ENCODE peak calls at places on chromosomes 2 and 18, in eight cellular contexts. C, J, H, M, L, A, P and N are unnamed samples.

GRCh38 chr18:49055787-49056186 is 105.0 kb upstream of the SMAD7 start:
- DNase-seq in C (peak), J (no peak), H (peak), M (no peak), L (peak), A (peak), P (no peak), N (peak)

GRCh38 chr2:45734952-45735351 is 83.5 kb downstream of the PRKCE start:
- DNase-seq in C (no peak), J (no peak), H (no peak), M (no peak), L (no peak), A (no peak), P (no peak), N (no peak)

GRCh38 chr2:43230481-43230880 is 4.1 kb upstream of the ZFP36L2 start:
- DNase-seq in C (no peak), J (no peak), H (no peak), M (no peak), L (no peak), A (no peak), P (no peak), N (no peak)

GRCh38 chr2:218777276-218777990 is 4.5 kb upstream of the CYP27A1 start:
- DNase-seq in C (no peak), J (no peak), H (no peak), M (no peak), L (no peak), A (no peak), P (no peak), N (no peak)

GRCh38 chr2:80117401-80117800 is 187.2 kb downstream of the LRRTM1 start:
- DNase-seq in C (no peak), J (no peak), H (no peak), M (no peak), L (no peak), A (no peak), P (no peak), N (no peak)

GRCh38 chr18:11514267-11514666 is 95.1 kb upstream of the SLC35G4 start:
- DNase-seq in C (no peak), J (no peak), H (no peak), M (no peak), L (no peak), A (no peak), P (no peak), N (no peak)

GRCh38 chr2:159030674-159031380 is 62.4 kb downstream of the TANC1 start:
- DNase-seq in C (peak), J (peak), H (peak), M (peak), L (peak), A (peak), P (no peak), N (no peak)

GRCh38 chr18:10851824-10852225 is 297.5 kb downstream of the PIEZO2 start:
- DNase-seq in C (no peak), J (peak), H (no peak), M (no peak), L (no peak), A (no peak), P (no peak), N (no peak)

GRCh38 chr2:41963661-41964525 is 83.9 kb upstream of the PKDCC start:
- DNase-seq in C (peak), J (peak), H (peak), M (peak), L (no peak), A (no peak), P (no peak), N (no peak)

DNA sequence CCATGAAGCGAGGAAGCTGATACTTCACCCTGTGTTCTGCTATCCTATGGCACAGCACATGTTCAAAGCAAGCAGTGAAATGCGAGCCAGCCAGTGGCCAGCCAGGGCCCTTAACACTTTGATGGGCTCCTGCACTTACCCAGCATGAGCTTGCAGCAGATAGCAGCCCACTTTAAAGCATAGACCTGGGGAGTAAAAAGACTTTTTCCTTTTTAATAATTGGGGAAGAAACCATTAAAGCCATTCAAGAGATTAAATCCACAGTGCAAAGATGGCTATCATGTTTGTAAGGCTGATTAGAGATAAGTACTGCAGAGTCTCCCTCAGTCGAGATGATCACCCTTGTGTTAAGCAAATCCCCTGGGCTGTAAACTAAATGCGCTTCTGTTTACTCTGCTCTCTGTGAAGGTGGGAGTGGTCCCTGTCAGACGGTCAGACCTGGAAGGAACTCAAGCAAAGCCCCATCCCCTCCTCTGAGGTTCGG is 15.7 kb downstream of the CCBE1 start:
- DNase-seq in C (no peak), J (no peak), H (peak), M (no peak), L (no peak), A (no peak), P (no peak), N (no peak)
- TF ChIP-seq EP300 in C (no peak), J (no peak), H (no peak), M (no peak), L (no peak), A (no peak), P (no peak), N (no peak)

GRCh38 chr2:20350753-20351554 is at the start of gene PUM2:
- DNase-seq in C (peak), J (peak), H (peak), M (peak), L (peak), A (peak), P (peak), N (peak)
- TF ChIP-seq CTCF in C (no peak), J (no peak), H (no peak), M (no peak), L (no peak), A (no peak), P (peak), N (no peak)

GRCh38 chr2:74186038-74186437 is 7.4 kb upstream of the MOB1A start:
- DNase-seq in C (peak), J (no peak), H (peak), M (no peak), L (no peak), A (no peak), P (no peak), N (no peak)
- TF ChIP-seq POLR2A in C (no peak), J (no peak), H (no peak), M (no peak), L (no peak), A (no peak), P (no peak), N (no peak)

GRCh38 chr18:46134920-46135675 is 30.9 kb downstream of the HAUS1 start:
- DNase-seq in C (no peak), J (no peak), H (no peak), M (no peak), L (no peak), A (no peak), P (no peak), N (no peak)

DNA sequence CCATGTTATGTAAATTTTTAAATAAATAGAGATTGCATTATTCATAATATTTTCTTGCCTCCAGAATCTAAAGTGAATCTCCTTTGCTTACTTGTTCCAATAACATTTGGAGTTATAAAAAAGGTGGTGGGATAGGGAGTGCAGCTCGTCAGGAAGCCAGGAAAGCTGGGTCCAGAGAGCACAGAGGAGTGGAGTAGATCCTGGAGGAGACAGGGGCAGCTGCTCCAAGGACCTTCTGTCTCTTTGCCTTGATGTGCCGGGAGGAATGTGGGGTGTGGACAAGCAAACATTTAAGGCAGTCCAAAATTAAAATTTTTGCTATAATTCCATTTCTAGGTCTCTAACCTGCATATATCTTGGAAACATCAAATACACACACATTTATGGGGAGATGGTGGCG is 29.3 kb downstream of the HAUS1 start:
- DNase-seq in C (no peak), J (no peak), H (no peak), M (peak), L (no peak), A (no peak), P (no peak), N (no peak)
- TF ChIP-seq EP300 in C (no peak), J (no peak), H (no peak), M (no peak), L (no peak), A (no peak), P (no peak), N (no peak)

GRCh38 chr18:32998921-32999320 is 226.1 kb upstream of the KLHL14 start:
- DNase-seq in C (no peak), J (no peak), H (no peak), M (no peak), L (no peak), A (no peak), P (no peak), N (no peak)

GRCh38 chr18:32998285-32998684 is 225.5 kb upstream of the KLHL14 start:
- DNase-seq in C (no peak), J (no peak), H (no peak), M (no peak), L (no peak), A (no peak), P (no peak), N (no peak)
- TF ChIP-seq CTCF in C (no peak), J (no peak), H (no peak), M (no peak), L (no peak), A (no peak), P (no peak), N (no peak)